ENCODE peak calls at places on chromosomes 4 and X, in nine cellular contexts. One of them, this sample, is unnamed.

GRCh38 chrX:136397001-136397400 is 90.7 kb upstream of the BRS3 start:
- DNase-seq in H1: no peak
- DNase-seq in GM12878: no peak
- DNase-seq in mammary epithelial cell: no peak
- DNase-seq in IMR-90: no peak
- DNase-seq in PC-3: peak; percentile 85
- DNase-seq in colonic mucosa: no peak
- DNase-seq in endothelial cell of umbilical vein: no peak
- DNase-seq in astrocyte: no peak
- DNase-seq in this sample: no peak

GRCh38 chr4:20254517-20255250 is 3.0 kb downstream of the SLIT2 start:
- DNase-seq in H1: no peak
- DNase-seq in GM12878: no peak
- DNase-seq in mammary epithelial cell: no peak
- DNase-seq in IMR-90: peak; percentile 39
- DNase-seq in PC-3: no peak
- DNase-seq in colonic mucosa: no peak
- DNase-seq in endothelial cell of umbilical vein: peak; percentile 57
- DNase-seq in astrocyte: peak; percentile 48
- DNase-seq in this sample: no peak

GRCh38 chrX:11398785-11399184 is 105.6 kb downstream of the AMELX start:
- DNase-seq in H1: no peak
- DNase-seq in GM12878: no peak
- DNase-seq in mammary epithelial cell: no peak
- DNase-seq in IMR-90: peak; percentile 37
- DNase-seq in PC-3: peak; percentile 31
- DNase-seq in colonic mucosa: no peak
- DNase-seq in endothelial cell of umbilical vein: no peak
- DNase-seq in astrocyte: no peak
- DNase-seq in this sample: no peak

GRCh38 chr4:1717129-1718094 is 3.7 kb downstream of the TMEM129 start:
- DNase-seq in H1: no peak
- DNase-seq in GM12878: no peak
- DNase-seq in mammary epithelial cell: no peak
- DNase-seq in IMR-90: no peak
- DNase-seq in PC-3: no peak
- DNase-seq in colonic mucosa: no peak
- DNase-seq in endothelial cell of umbilical vein: no peak
- DNase-seq in astrocyte: no peak
- DNase-seq in this sample: no peak

GRCh38 chr4:75513529-75514130 is 573 bp downstream of the RCHY1 start:
- DNase-seq in H1: no peak
- DNase-seq in GM12878: no peak
- DNase-seq in mammary epithelial cell: no peak
- DNase-seq in IMR-90: peak; percentile 12
- DNase-seq in PC-3: no peak
- DNase-seq in colonic mucosa: no peak
- DNase-seq in endothelial cell of umbilical vein: peak; percentile 53
- DNase-seq in astrocyte: no peak
- DNase-seq in this sample: no peak

GRCh38 chr4:165656829-165657467 is 216.1 kb upstream of the TLL1 start:
- DNase-seq in H1: peak; percentile 17
- DNase-seq in GM12878: no peak
- DNase-seq in mammary epithelial cell: no peak
- DNase-seq in IMR-90: no peak
- DNase-seq in PC-3: peak; percentile 77
- DNase-seq in colonic mucosa: no peak
- DNase-seq in endothelial cell of umbilical vein: no peak
- DNase-seq in astrocyte: no peak
- DNase-seq in this sample: no peak

GRCh38 chr4:856468-856901 is 30.6 kb upstream of the CPLX1 start:
- DNase-seq in H1: no peak
- DNase-seq in GM12878: no peak
- DNase-seq in mammary epithelial cell: no peak
- DNase-seq in IMR-90: no peak
- DNase-seq in PC-3: no peak
- DNase-seq in colonic mucosa: no peak
- DNase-seq in endothelial cell of umbilical vein: no peak
- DNase-seq in astrocyte: no peak
- DNase-seq in this sample: no peak

GRCh38 chr4:10105421-10105820 is 11.2 kb downstream of the WDR1 start:
- DNase-seq in H1: no peak
- DNase-seq in GM12878: no peak
- DNase-seq in mammary epithelial cell: no peak
- DNase-seq in IMR-90: no peak
- DNase-seq in PC-3: peak; percentile 19
- DNase-seq in colonic mucosa: no peak
- DNase-seq in endothelial cell of umbilical vein: no peak
- DNase-seq in astrocyte: no peak
- DNase-seq in this sample: no peak

GRCh38 chr4:74504212-74504611 is 59.3 kb downstream of the AREG start:
- DNase-seq in H1: no peak
- DNase-seq in GM12878: no peak
- DNase-seq in mammary epithelial cell: peak; percentile 51
- DNase-seq in IMR-90: peak; percentile 49
- DNase-seq in PC-3: peak; percentile 45
- DNase-seq in colonic mucosa: no peak
- DNase-seq in endothelial cell of umbilical vein: peak; percentile 93
- DNase-seq in astrocyte: peak; percentile 57
- DNase-seq in this sample: no peak

GRCh38 chr4:47526281-47526680 is 41.2 kb downstream of the ATP10D start:
- DNase-seq in H1: no peak
- DNase-seq in GM12878: no peak
- DNase-seq in mammary epithelial cell: no peak
- DNase-seq in IMR-90: peak; percentile 53
- DNase-seq in PC-3: no peak
- DNase-seq in colonic mucosa: no peak
- DNase-seq in endothelial cell of umbilical vein: peak; percentile 26
- DNase-seq in astrocyte: peak; percentile 79
- DNase-seq in this sample: no peak

GRCh38 chr4:86939737-86940141 is 4.9 kb downstream of the AFF1 start:
- DNase-seq in H1: no peak
- DNase-seq in GM12878: peak; percentile 98
- DNase-seq in mammary epithelial cell: no peak
- DNase-seq in IMR-90: no peak
- DNase-seq in PC-3: no peak
- DNase-seq in colonic mucosa: no peak
- DNase-seq in endothelial cell of umbilical vein: peak; percentile 45
- DNase-seq in astrocyte: peak; percentile 32
- DNase-seq in this sample: no peak

GRCh38 chr4:88646528-88647280 is 50.9 kb downstream of the NAP1L5 start:
- DNase-seq in H1: peak; percentile 57
- DNase-seq in GM12878: no peak
- DNase-seq in mammary epithelial cell: peak; percentile 57
- DNase-seq in IMR-90: no peak
- DNase-seq in PC-3: peak; percentile 32
- DNase-seq in colonic mucosa: no peak
- DNase-seq in endothelial cell of umbilical vein: no peak
- DNase-seq in astrocyte: no peak
- DNase-seq in this sample: peak; percentile 56

GRCh38 chr4:39032218-39033085 is at the start of gene TMEM156:
- DNase-seq in H1: no peak
- DNase-seq in GM12878: peak; percentile 82
- DNase-seq in mammary epithelial cell: peak; percentile 51
- DNase-seq in IMR-90: peak; percentile 80
- DNase-seq in PC-3: peak; percentile 83
- DNase-seq in colonic mucosa: no peak
- DNase-seq in endothelial cell of umbilical vein: peak; percentile 75
- DNase-seq in astrocyte: no peak
- DNase-seq in this sample: no peak

GRCh38 chrX:118727686-118728339 is 407 bp downstream of the IL13RA1 start:
- DNase-seq in H1: no peak
- DNase-seq in GM12878: no peak
- DNase-seq in mammary epithelial cell: peak; percentile 18
- DNase-seq in IMR-90: peak; percentile 10
- DNase-seq in PC-3: peak; percentile 11
- DNase-seq in colonic mucosa: peak; percentile 40
- DNase-seq in endothelial cell of umbilical vein: peak; percentile 55
- DNase-seq in astrocyte: peak; percentile 8
- DNase-seq in this sample: no peak

GRCh38 chr4:3481113-3481531 is 18.0 kb downstream of the DOK7 start:
- DNase-seq in H1: peak; percentile 50
- DNase-seq in GM12878: no peak
- DNase-seq in mammary epithelial cell: no peak
- DNase-seq in IMR-90: no peak
- DNase-seq in PC-3: no peak
- DNase-seq in colonic mucosa: no peak
- DNase-seq in endothelial cell of umbilical vein: no peak
- DNase-seq in astrocyte: no peak
- DNase-seq in this sample: no peak

GRCh38 chr4:180615746-180616145 is 1627.5 kb upstream of the TENM3 start:
- DNase-seq in H1: no peak
- DNase-seq in GM12878: no peak
- DNase-seq in mammary epithelial cell: no peak
- DNase-seq in IMR-90: no peak
- DNase-seq in PC-3: no peak
- DNase-seq in colonic mucosa: no peak
- DNase-seq in endothelial cell of umbilical vein: no peak
- DNase-seq in astrocyte: no peak
- DNase-seq in this sample: no peak
- TF ChIP-seq CTCF in H1: peak; percentile 9
- TF ChIP-seq CTCF in GM12878: no peak
- TF ChIP-seq CTCF in mammary epithelial cell: peak; percentile 2
- TF ChIP-seq CTCF in IMR-90: no peak
- TF ChIP-seq CTCF in PC-3: no peak
- TF ChIP-seq CTCF in colonic mucosa: no peak
- TF ChIP-seq CTCF in endothelial cell of umbilical vein: no peak
- TF ChIP-seq CTCF in astrocyte: no peak
- TF ChIP-seq CTCF in this sample: no peak

DNA sequence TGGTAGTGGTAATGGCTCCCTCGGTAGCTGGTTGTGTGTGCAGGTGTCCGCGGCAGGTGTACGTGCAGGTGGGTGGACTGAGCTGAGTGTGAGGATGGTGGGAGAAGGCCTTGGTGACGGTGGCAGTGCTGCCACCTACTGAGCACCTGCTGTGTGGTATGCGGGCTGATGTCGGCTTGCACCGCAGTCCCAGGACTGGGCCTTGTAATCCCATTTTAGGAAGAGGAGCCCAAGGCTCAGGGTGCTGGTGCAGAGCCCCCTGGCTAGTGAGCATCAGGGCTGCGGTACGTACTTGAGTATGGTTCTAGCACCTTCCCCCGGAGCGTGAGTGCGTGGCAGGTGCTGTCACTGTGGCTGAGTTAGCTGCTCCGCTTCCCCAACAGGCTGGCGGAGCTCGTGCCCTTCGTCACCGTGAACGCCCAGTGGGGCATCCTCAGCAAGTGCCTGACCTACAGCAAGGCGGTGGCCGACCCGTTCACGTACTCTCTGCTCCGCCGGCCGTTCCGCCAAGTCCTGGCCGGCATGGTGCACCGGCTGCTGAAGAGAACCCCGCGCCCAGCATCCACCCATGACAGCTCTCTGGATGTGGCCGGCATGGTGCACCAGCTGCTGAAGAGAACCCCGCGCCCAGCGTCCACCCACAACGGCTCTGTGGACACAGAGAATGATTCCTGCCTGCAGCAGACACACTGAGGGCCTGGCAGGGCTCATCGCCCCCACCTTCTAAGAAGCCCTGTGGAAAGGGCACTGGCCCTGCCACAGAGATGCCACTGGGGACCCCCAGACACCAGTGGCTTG is 5.7 kb upstream of the CPZ start:
- DNase-seq in H1: no peak
- DNase-seq in GM12878: no peak
- DNase-seq in mammary epithelial cell: no peak
- DNase-seq in IMR-90: no peak
- DNase-seq in PC-3: peak; percentile 33
- DNase-seq in colonic mucosa: no peak
- DNase-seq in endothelial cell of umbilical vein: no peak
- DNase-seq in astrocyte: no peak
- DNase-seq in this sample: no peak
- H3K9ac ChIP-seq in H1: no peak overlapping the region
- H3K9ac ChIP-seq in GM12878: no peak overlapping the region
- H3K9ac ChIP-seq in mammary epithelial cell: no peak overlapping the region
- H3K9ac ChIP-seq in IMR-90: no peak overlapping the region
- H3K9ac ChIP-seq in PC-3: no peak overlapping the region
- H3K9ac ChIP-seq in colonic mucosa: no peak overlapping the region
- H3K9ac ChIP-seq in endothelial cell of umbilical vein: no peak overlapping the region
- H3K9ac ChIP-seq in astrocyte: no peak overlapping the region
- H3K9ac ChIP-seq in this sample: no peak overlapping the region

DNA sequence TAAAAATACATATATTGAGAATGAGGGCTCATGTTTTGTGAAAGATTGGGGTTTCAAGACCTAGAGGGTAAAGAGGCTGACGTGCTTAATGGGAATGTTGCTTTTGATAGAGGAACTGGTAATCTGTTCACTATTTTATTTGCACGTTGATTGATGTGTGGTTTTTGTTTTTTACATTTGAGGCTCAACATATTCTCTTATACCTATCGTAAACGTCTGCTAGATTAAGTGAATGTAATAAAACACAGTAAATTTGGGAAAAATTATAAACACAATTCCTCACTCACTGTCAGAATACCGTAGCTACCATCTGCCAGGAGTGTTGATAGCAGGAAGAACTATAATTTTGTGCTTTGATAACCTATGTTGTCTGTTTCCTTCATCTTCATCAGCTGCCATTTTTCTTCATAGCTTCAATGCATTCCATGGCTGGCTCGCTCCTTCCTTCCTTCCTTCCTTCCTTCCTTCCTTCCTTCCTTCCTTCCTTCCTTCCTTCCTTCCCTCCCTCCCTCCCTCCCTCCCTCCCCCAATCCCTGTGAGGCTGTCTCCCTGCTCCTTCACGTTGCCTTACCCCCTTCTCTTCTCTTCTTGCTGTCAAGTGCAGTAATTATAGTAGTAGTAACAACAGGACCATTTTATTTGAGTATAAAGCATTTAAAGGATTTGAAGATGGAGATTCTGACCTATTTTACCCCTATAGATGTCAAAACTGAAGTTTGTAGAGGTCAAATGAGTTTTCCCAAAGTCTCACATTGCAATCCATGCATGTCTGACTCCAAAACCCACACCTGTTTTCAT is 20.3 kb downstream of the KIT start:
- DNase-seq in H1: no peak
- DNase-seq in GM12878: no peak
- DNase-seq in mammary epithelial cell: no peak
- DNase-seq in IMR-90: no peak
- DNase-seq in PC-3: no peak
- DNase-seq in colonic mucosa: no peak
- DNase-seq in endothelial cell of umbilical vein: no peak
- DNase-seq in astrocyte: no peak
- DNase-seq in this sample: no peak
- H3K27ac ChIP-seq in H1: no peak overlapping the region
- H3K27ac ChIP-seq in GM12878: no peak overlapping the region
- H3K27ac ChIP-seq in mammary epithelial cell: no peak overlapping the region
- H3K27ac ChIP-seq in IMR-90: no peak overlapping the region
- H3K27ac ChIP-seq in PC-3: no peak overlapping the region
- H3K27ac ChIP-seq in colonic mucosa: no peak overlapping the region
- H3K27ac ChIP-seq in endothelial cell of umbilical vein: no peak overlapping the region
- H3K27ac ChIP-seq in astrocyte: no peak overlapping the region
- H3K27ac ChIP-seq in this sample: no peak overlapping the region

DNA sequence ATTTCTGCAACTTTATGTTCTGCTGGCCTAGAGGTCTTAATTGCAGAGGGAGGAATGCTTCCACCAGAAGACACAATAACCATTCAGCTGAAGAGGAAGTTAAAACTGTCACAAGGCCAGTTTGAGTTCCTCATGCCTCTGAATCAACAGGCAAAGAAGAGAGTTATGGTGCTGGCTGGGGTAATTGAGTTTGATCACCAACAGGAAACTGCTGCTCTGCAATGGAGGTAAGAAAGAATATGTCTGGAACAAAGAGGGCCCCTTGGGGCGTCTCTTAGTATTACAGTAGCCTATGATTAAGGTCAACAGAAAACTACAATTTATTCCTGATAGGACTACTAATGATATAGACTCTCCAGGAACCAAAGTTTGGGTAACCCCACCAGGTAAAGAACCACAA is 744.0 kb downstream of the FSTL5 start:
- DNase-seq in H1: no peak
- DNase-seq in GM12878: no peak
- DNase-seq in mammary epithelial cell: no peak
- DNase-seq in IMR-90: no peak
- DNase-seq in PC-3: peak; percentile 10
- DNase-seq in colonic mucosa: no peak
- DNase-seq in endothelial cell of umbilical vein: peak; percentile 25
- DNase-seq in astrocyte: no peak
- DNase-seq in this sample: no peak
- TF ChIP-seq CTCF in H1: peak; percentile 40
- TF ChIP-seq CTCF in GM12878: peak; percentile 30
- TF ChIP-seq CTCF in mammary epithelial cell: peak; percentile 6
- TF ChIP-seq CTCF in IMR-90: no peak
- TF ChIP-seq CTCF in PC-3: peak; percentile 45
- TF ChIP-seq CTCF in colonic mucosa: no peak
- TF ChIP-seq CTCF in endothelial cell of umbilical vein: no peak
- TF ChIP-seq CTCF in astrocyte: no peak
- TF ChIP-seq CTCF in this sample: no peak